ENCODE peak calls at places on chromosomes 12 and 14, in four cellular contexts. P is A549, L is HepG2, R is endothelial cell of umbilical vein. V is an unnamed sample.

GRCh38 chr12:89665556-89665955 is 43.1 kb downstream of the ATP2B1 start:
- DNase-seq in P (no peak), L (no peak), R (no peak), V (no peak)

GRCh38 chr14:105860615-105861580 is 334.5 kb downstream of the TMEM121 start:
- DNase-seq in P (no peak), L (no peak), R (no peak), V (no peak)

GRCh38 chr14:77979666-77980351 is 179.9 kb downstream of the ADCK1 start:
- DNase-seq in P (peak), L (peak), R (no peak), V (peak)

GRCh38 chr12:122471324-122472226 is 29.2 kb downstream of the ZCCHC8 start:
- DNase-seq in P (peak), L (peak), R (peak), V (peak)

GRCh38 chr12:114305446-114305845 is 100.5 kb downstream of the TBX5 start:
- DNase-seq in P (no peak), L (no peak), R (no peak), V (no peak)

GRCh38 chr14:34616360-34616759 is 13.6 kb downstream of the SNX6 start:
- DNase-seq in P (no peak), L (no peak), R (no peak), V (no peak)

GRCh38 chr12:25131270-25131669 is 63.7 kb downstream of the DNAI7 start:
- DNase-seq in P (no peak), L (peak), R (no peak), V (no peak)

GRCh38 chr14:69673099-69673498 is 61.7 kb downstream of the SUSD6 start:
- DNase-seq in P (no peak), L (no peak), R (no peak), V (no peak)

GRCh38 chr12:112577473-112578334 is 159.0 kb downstream of the PTPN11 start:
- DNase-seq in P (no peak), L (no peak), R (no peak), V (no peak)

GRCh38 chr12:19916982-19917381 is 451.4 kb upstream of the PDE3A start:
- DNase-seq in P (no peak), L (no peak), R (no peak), V (peak)

GRCh38 chr12:59619461-59620240 is 23.8 kb downstream of the SLC16A7 start:
- DNase-seq in P (no peak), L (no peak), R (peak), V (no peak)

GRCh38 chr12:77847665-77848431 is 17.2 kb downstream of the NAV3 start:
- DNase-seq in P (no peak), L (no peak), R (peak), V (no peak)

GRCh38 chr12:79252358-79253075 is 387.9 kb downstream of the SYT1 start:
- DNase-seq in P (no peak), L (no peak), R (peak), V (no peak)

GRCh38 chr12:79250186-79250585 is 385.6 kb downstream of the SYT1 start:
- DNase-seq in P (no peak), L (no peak), R (peak), V (no peak)

GRCh38 chr12:79247494-79247893 is 382.9 kb downstream of the SYT1 start:
- DNase-seq in P (no peak), L (no peak), R (no peak), V (no peak)

GRCh38 chr12:79251356-79251755 is 386.8 kb downstream of the SYT1 start:
- DNase-seq in P (no peak), L (no peak), R (no peak), V (no peak)

GRCh38 chr12:79250955-79251354 is 386.4 kb downstream of the SYT1 start:
- DNase-seq in P (no peak), L (no peak), R (no peak), V (no peak)
- TF ChIP-seq MYC in P (no peak), L (no peak), R (no peak), V (no peak)

GRCh38 chr12:31526158-31526546 is 64.8 kb downstream of the DENND5B start:
- DNase-seq in P (peak), L (peak), R (no peak), V (no peak)
- H3K4me3 ChIP-seq in P (peak), L (no peak), R (no peak), V (no peak)

DNA sequence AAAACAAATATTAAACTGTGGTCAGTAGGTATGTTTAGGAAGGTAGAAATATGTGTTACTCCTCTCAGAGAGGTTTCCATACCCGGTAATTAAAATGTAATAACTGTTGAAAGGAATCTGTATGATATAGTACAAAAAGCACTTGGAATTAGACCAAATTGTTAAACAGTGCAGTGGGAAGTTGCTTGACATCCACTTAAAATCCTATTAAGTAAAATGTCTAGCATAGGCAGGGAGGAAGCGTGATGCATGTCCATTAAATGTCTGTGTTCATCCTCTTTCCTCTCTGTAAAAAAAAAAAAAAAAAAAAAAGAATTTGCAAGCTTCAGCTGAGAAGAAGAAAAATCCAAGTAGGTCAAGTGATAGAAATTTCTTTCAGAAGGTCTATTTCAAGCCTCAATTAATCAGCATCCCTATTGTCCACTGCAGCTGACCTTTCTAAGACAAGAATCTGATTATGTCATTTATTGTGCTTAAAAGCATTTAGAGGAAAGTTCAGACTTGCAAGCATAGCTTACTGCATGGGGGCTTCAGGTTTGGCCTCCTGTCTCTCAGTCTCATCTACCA is 265.6 kb upstream of the RGS6 start:
- DNase-seq in P (no peak), L (no peak), R (peak), V (no peak)
- TF ChIP-seq MYC in P (no peak), L (no peak), R (no peak), V (no peak)

GRCh38 chr12:6960291-6961277 is 9.4 kb downstream of the PTPN6 start:
- DNase-seq in P (peak), L (no peak), R (no peak), V (peak)

GRCh38 chr12:6961278-6961694 is 9.2 kb downstream of the PHB2 start:
- DNase-seq in P (no peak), L (no peak), R (no peak), V (peak)

GRCh38 chr12:6957741-6958608 is 6.8 kb downstream of the PTPN6 start:
- DNase-seq in P (no peak), L (no peak), R (no peak), V (no peak)

GRCh38 chr12:6958609-6959375 is 7.6 kb downstream of the PTPN6 start:
- DNase-seq in P (no peak), L (no peak), R (no peak), V (peak)

GRCh38 chr12:6959376-6960290 is 8.5 kb downstream of the PTPN6 start:
- DNase-seq in P (no peak), L (no peak), R (no peak), V (no peak)
- H3K4me3 ChIP-seq in P (no peak), L (no peak), R (no peak), V (peak)

GRCh38 chr14:100537701-100538565 is 49.3 kb downstream of the BEGAIN start:
- DNase-seq in P (no peak), L (no peak), R (no peak), V (no peak)
- TF ChIP-seq MYC in P (no peak), L (no peak), R (no peak), V (no peak)

GRCh38 chr12:92139634-92140555 is 5.8 kb downstream of the BTG1 start:
- DNase-seq in P (no peak), L (no peak), R (peak), V (no peak)

GRCh38 chr12:92138626-92139025 is 7.0 kb downstream of the BTG1 start:
- DNase-seq in P (no peak), L (no peak), R (no peak), V (no peak)

GRCh38 chr12:92136883-92137582 is 8.6 kb downstream of the BTG1 start:
- DNase-seq in P (peak), L (peak), R (peak), V (peak)

GRCh38 chr12:92136021-92136735 is 9.5 kb downstream of the BTG1 start:
- DNase-seq in P (no peak), L (no peak), R (no peak), V (peak)

GRCh38 chr12:92138144-92138543 is 7.5 kb downstream of the BTG1 start:
- DNase-seq in P (no peak), L (no peak), R (peak), V (no peak)
- H3K4me3 ChIP-seq in P (peak), L (no peak), R (peak), V (peak)

DNA sequence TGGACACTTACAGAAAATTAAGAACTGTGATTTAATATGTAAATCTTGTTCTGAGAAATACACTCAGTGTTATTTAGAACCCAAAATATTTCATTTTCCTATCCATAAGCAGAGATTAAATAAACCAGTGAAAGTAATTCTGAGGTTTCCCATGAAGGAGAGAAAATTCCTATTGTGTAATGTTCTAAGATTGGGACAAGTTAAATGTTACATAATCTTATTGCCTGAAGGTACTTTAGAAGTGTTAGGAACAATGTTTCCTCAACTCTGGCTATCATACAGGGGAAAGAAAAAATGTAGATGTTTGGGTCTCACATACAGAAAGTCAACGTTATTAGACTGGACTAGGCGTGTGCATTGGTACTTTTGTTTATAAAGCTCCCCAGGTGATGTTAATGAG is 281.9 kb upstream of the SYT10 start:
- DNase-seq in P (no peak), L (no peak), R (no peak), V (no peak)
- TF ChIP-seq MYC in P (no peak), L (no peak), R (no peak), V (no peak)

GRCh38 chr12:111428728-111429175 is 23.0 kb downstream of the SH2B3 start:
- DNase-seq in P (no peak), L (no peak), R (peak), V (peak)

GRCh38 chr12:111431772-111432171 is 26.0 kb downstream of the SH2B3 start:
- DNase-seq in P (no peak), L (no peak), R (no peak), V (no peak)

GRCh38 chr12:111428081-111428727 is 22.5 kb downstream of the SH2B3 start:
- DNase-seq in P (no peak), L (no peak), R (no peak), V (no peak)

GRCh38 chr12:111430418-111431353 is 25.0 kb downstream of the SH2B3 start:
- DNase-seq in P (no peak), L (no peak), R (peak), V (peak)

GRCh38 chr12:111429760-111430417 is 24.2 kb downstream of the SH2B3 start:
- DNase-seq in P (no peak), L (no peak), R (peak), V (no peak)
- H3K4me3 ChIP-seq in P (no peak), L (no peak), R (no peak), V (no peak)